ENCODE peak calls at places on chromosomes 5 and 9, in seven cellular contexts. I is left ventricle myocardium superior; Y is aorta; M is GM10248; R is right atrium auricular region; P is CD8-positive, alpha-beta T cell; N is BE2C. Z is an unnamed sample.

GRCh38 chr5:133129192-133129748 is 77.5 kb downstream of the HSPA4 start:
- DNase-seq in P (no peak), M (no peak), N (peak), R (no peak), Y (no peak), I (no peak), Z (no peak)

GRCh38 chr5:100496296-100496695 is 38.9 kb upstream of the FAM174A start:
- DNase-seq in R (no peak), P (no peak), Y (no peak), N (no peak), M (no peak), I (no peak), Z (no peak)

GRCh38 chr5:102561894-102562760 is 63.3 kb upstream of the SLCO6A1 start:
- DNase-seq in I (peak), M (no peak), Y (peak), N (peak), R (no peak), P (no peak), Z (peak)

GRCh38 chr9:135085830-135086546 is 1.5 kb upstream of the OLFM1 start:
- DNase-seq in N (peak), Y (peak), I (peak), P (no peak), R (peak), M (peak), Z (peak)

GRCh38 chr5:83721878-83722779 is 1.5 kb upstream of the HAPLN1 start:
- DNase-seq in P (no peak), N (peak), R (peak), Y (peak), M (peak), I (peak), Z (peak)

GRCh38 chr5:4348919-4349318 is 753.3 kb downstream of the IRX1 start:
- DNase-seq in R (no peak), M (no peak), Y (no peak), I (no peak), P (no peak), N (no peak), Z (no peak)

GRCh38 chr9:12875216-12875615 is 100.4 kb downstream of the LURAP1L start:
- DNase-seq in P (no peak), R (no peak), N (no peak), Y (no peak), M (no peak), I (no peak), Z (no peak)

GRCh38 chr9:121876658-121877271 is 216.3 kb downstream of the TTLL11 start:
- DNase-seq in N (no peak), M (no peak), Y (no peak), I (peak), P (no peak), R (no peak), Z (peak)

GRCh38 chr5:179273441-179274145 is 71.7 kb downstream of the ADAMTS2 start:
- DNase-seq in P (no peak), M (no peak), Y (peak), I (peak), R (no peak), N (no peak), Z (no peak)

GRCh38 chr5:108432024-108432423 is 50.1 kb upstream of the FBXL17 start:
- DNase-seq in I (no peak), P (no peak), N (no peak), R (no peak), M (no peak), Y (no peak), Z (peak)

GRCh38 chr5:27821681-27822080 is 783.3 kb upstream of the CDH9 start:
- DNase-seq in M (no peak), I (no peak), P (no peak), N (no peak), R (no peak), Y (no peak), Z (no peak)

GRCh38 chr5:143063175-143063970 is 293.2 kb downstream of the ARHGAP26 start:
- DNase-seq in P (no peak), I (peak), R (no peak), Y (peak), M (no peak), N (no peak), Z (peak)

GRCh38 chr5:72387985-72388384 is 67.8 kb downstream of the PTCD2 start:
- DNase-seq in I (no peak), R (no peak), M (no peak), Y (no peak), P (no peak), N (no peak), Z (peak)

GRCh38 chr9:135820661-135821060 is 86.7 kb downstream of the CAMSAP1 start:
- DNase-seq in R (no peak), P (no peak), N (no peak), I (no peak), Y (no peak), M (no peak), Z (no peak)

GRCh38 chr5:82010696-82011095 is 38.9 kb downstream of the ATG10 start:
- DNase-seq in M (no peak), R (no peak), N (no peak), I (no peak), P (no peak), Y (no peak), Z (no peak)

GRCh38 chr5:60945760-60946253 is 802 bp downstream of the NDUFAF2 start:
- DNase-seq in P (peak), Y (no peak), M (no peak), I (no peak), R (no peak), N (peak), Z (peak)

GRCh38 chr9:134433101-134433500 is 106.8 kb downstream of the RXRA start:
- DNase-seq in I (no peak), R (no peak), N (no peak), P (no peak), Y (no peak), M (no peak), Z (peak)

GRCh38 chr5:56012281-56012963 is 17.7 kb upstream of the IL6ST start:
- DNase-seq in I (peak), P (no peak), M (no peak), N (no peak), R (no peak), Y (no peak), Z (peak)

GRCh38 chr5:28523887-28524637 is 1485.7 kb upstream of the CDH9 start:
- DNase-seq in I (no peak), P (no peak), N (no peak), M (no peak), Y (no peak), R (no peak), Z (peak)

GRCh38 chr5:151022511-151023018 is 2.2 kb downstream of the GPX3 start:
- DNase-seq in Y (peak), P (no peak), R (no peak), M (no peak), N (no peak), I (peak), Z (no peak)

GRCh38 chr5:103119067-103119764 is 722 bp downstream of the GIN1 start:
- DNase-seq in M (no peak), I (no peak), R (no peak), Y (no peak), N (no peak), P (no peak), Z (peak)

GRCh38 chr5:17275279-17276158 is 58.1 kb downstream of the BASP1 start:
- DNase-seq in I (no peak), R (no peak), P (no peak), N (no peak), M (no peak), Y (no peak), Z (no peak)

GRCh38 chr9:8842402-8843193 is 1043.0 kb upstream of the DMAC1 start:
- DNase-seq in N (no peak), I (no peak), R (no peak), Y (no peak), M (no peak), P (no peak), Z (no peak)

GRCh38 chr5:170483701-170484458 is 19.9 kb upstream of the KCNIP1 start:
- DNase-seq in R (peak), M (no peak), I (no peak), Y (no peak), N (no peak), P (no peak), Z (no peak)

GRCh38 chr9:19102181-19102630 is 498 bp downstream of the HAUS6 start:
- DNase-seq in R (no peak), P (peak), I (peak), Y (no peak), N (peak), M (peak), Z (no peak)

GRCh38 chr9:73807956-73808355 is 656.3 kb downstream of the ANXA1 start:
- DNase-seq in N (no peak), R (no peak), P (no peak), Y (no peak), M (no peak), I (no peak), Z (peak)

GRCh38 chr5:113273949-113274348 is 160.8 kb downstream of the TSSK1B start:
- DNase-seq in P (no peak), Y (no peak), N (no peak), M (no peak), R (no peak), I (no peak), Z (no peak)

GRCh38 chr9:76835571-76836283 is 70.2 kb downstream of the PRUNE2 start:
- DNase-seq in R (no peak), P (no peak), N (peak), I (no peak), M (no peak), Y (no peak), Z (peak)

GRCh38 chr5:53963958-53964357 is 346.4 kb downstream of the ARL15 start:
- DNase-seq in Y (no peak), P (no peak), I (no peak), M (no peak), N (no peak), R (no peak), Z (no peak)

GRCh38 chr9:21833090-21833801 is 30.8 kb downstream of the MTAP start:
- DNase-seq in Y (no peak), N (no peak), R (no peak), P (no peak), M (peak), I (no peak), Z (no peak)

GRCh38 chr9:35906923-35907699 is 1.1 kb downstream of the HRCT1 start:
- DNase-seq in I (peak), N (peak), P (no peak), Y (peak), R (peak), M (no peak), Z (peak)

GRCh38 chr5:891117-891836 is 1.3 kb downstream of the BRD9 start:
- DNase-seq in I (no peak), N (peak), P (no peak), Y (no peak), M (peak), R (no peak), Z (peak)

GRCh38 chr5:171577940-171578856 is 158.8 kb downstream of the FGF18 start:
- DNase-seq in I (peak), N (no peak), R (peak), Y (peak), P (no peak), M (no peak), Z (no peak)

GRCh38 chr9:131772940-131773339 is 33.1 kb upstream of the RAPGEF1 start:
- DNase-seq in P (no peak), I (no peak), N (no peak), Y (no peak), M (no peak), R (no peak), Z (no peak)

GRCh38 chr9:75467141-75467540 is 378.8 kb downstream of the OSTF1 start:
- DNase-seq in Y (no peak), N (peak), I (no peak), R (no peak), P (no peak), M (no peak), Z (no peak)

GRCh38 chr5:124746916-124747769 is 704 bp upstream of the ZNF608 start:
- DNase-seq in N (peak), Y (peak), I (peak), M (peak), P (no peak), R (peak), Z (peak)

GRCh38 chr5:81006955-81007636 is 46.9 kb downstream of the RASGRF2 start:
- DNase-seq in I (no peak), P (peak), Y (no peak), N (no peak), R (no peak), M (no peak), Z (no peak)

GRCh38 chr5:180047667-180048066 is 23.9 kb downstream of the RNF130 start:
- DNase-seq in Y (peak), N (no peak), M (no peak), P (no peak), R (peak), I (peak), Z (peak)

GRCh38 chr5:113081881-113082546 is 105.4 kb downstream of the DCP2 start:
- DNase-seq in N (no peak), Y (no peak), R (no peak), P (no peak), M (no peak), I (no peak), Z (peak)